ENCODE peak calls at places on chromosomes 7 and 10, in seven cellular contexts. K is SK-N-SH, E is NB4, P is WTC11, U is HepG2, X is K562, R is GM12878. B is an unnamed sample.

GRCh38 chr7:141585592-141586510 is 34.6 kb downstream of the AGK start:
- DNase-seq in K (no peak), E (no peak), P (no peak), U (peak; percentile 85), X (no peak), R (peak; percentile 46), B (no peak)

GRCh38 chr7:128154519-128154918 is 86.6 kb upstream of the LEP start:
- DNase-seq in K (no peak), E (no peak), P (no peak), U (no peak), X (no peak), R (no peak), B (no peak)

GRCh38 chr10:32269343-32270100 is 77.4 kb downstream of the EPC1 start:
- DNase-seq in K (no peak), E (no peak), P (no peak), U (no peak), X (no peak), R (no peak), B (no peak)

GRCh38 chr10:131663411-131663810 is 237.4 kb upstream of the PPP2R2D start:
- DNase-seq in K (no peak), E (no peak), P (no peak), U (no peak), X (no peak), R (no peak), B (no peak)

GRCh38 chr10:110313674-110314073 is 9.0 kb upstream of the SMNDC1 start:
- DNase-seq in K (no peak), E (no peak), P (no peak), U (no peak), X (no peak), R (no peak), B (no peak)

GRCh38 chr10:100509241-100509640 is 10.4 kb downstream of the SEC31B start:
- DNase-seq in K (no peak), E (no peak), P (no peak), U (no peak), X (no peak), R (no peak), B (no peak)

GRCh38 chr10:105538933-105539332 is 897.8 kb downstream of the SORCS3 start:
- DNase-seq in K (no peak), E (no peak), P (peak; percentile 22), U (no peak), X (no peak), R (no peak), B (no peak)

GRCh38 chr7:107162466-107162865 is 6.3 kb upstream of the HBP1 start:
- DNase-seq in K (no peak), E (no peak), P (no peak), U (no peak), X (no peak), R (no peak), B (no peak)

GRCh38 chr10:126908225-126908624 is 3.0 kb downstream of the DOCK1 start:
- DNase-seq in K (no peak), E (no peak), P (no peak), U (no peak), X (no peak), R (no peak), B (no peak)

GRCh38 chr7:72785166-72785955 is 42.6 kb downstream of the TYW1B start:
- DNase-seq in K (no peak), E (no peak), P (no peak), U (no peak), X (no peak), R (no peak), B (no peak)

GRCh38 chr10:110220383-110220782 is 13.0 kb downstream of the MXI1 start:
- DNase-seq in K (no peak), E (no peak), P (no peak), U (no peak), X (no peak), R (no peak), B (no peak)

GRCh38 chr10:72719941-72720592 is 28.1 kb downstream of the MCU start:
- DNase-seq in K (no peak), E (no peak), P (no peak), U (no peak), X (no peak), R (no peak), B (no peak)

DNA sequence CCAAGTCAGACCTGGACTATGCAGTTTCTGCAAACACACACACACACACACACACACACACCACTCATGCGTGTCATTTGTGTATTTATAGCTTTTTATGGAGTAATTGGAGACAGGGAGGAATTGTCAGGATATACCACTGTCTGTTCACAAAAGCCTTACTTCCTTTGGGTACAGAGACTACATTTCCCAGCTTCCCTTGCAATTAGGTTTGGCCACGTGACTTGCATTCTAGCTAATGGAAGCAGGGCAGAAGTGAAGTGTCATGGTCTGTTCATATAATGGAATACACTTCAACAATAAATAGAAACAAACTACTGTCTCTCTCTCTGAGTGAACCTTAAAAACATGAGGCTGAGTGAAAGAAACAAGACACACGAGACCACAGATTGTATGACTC is 53.9 kb upstream of the CPXM2 start:
- DNase-seq in K (no peak), E (peak; percentile 43), P (no peak), U (no peak), X (no peak), R (no peak), B (no peak)
- TF ChIP-seq MAX in K (no peak), E (peak; percentile 77), P (no peak), U (no peak), X (no peak), R (no peak), B (no peak)

GRCh38 chr7:17299477-17299991 is 1.1 kb downstream of the AHR start:
- DNase-seq in K (no peak), E (peak; percentile 57), P (no peak), U (no peak), X (no peak), R (no peak), B (peak; percentile 72)
- TF ChIP-seq MAX in K (no peak), E (no peak), P (no peak), U (no peak), X (no peak), R (no peak), B (no peak)

DNA sequence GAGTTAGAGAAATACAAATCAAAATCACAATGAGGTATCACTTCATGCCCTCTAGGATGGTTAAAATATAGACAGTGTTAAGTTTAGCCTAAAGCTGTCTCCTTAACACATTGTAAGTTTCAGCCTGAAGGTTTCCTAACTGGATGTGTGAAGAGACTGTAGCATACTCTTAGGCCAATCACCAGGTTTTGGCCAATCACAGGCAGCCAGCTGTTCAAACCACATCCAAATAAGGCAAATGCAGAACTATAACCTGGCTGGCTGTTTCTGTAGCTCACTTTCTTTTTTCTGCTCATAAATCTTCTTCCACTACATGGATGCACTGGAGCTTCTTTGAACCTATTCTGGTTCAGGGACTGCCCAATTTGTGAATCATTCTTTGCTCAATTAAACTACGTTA is 19.7 kb downstream of the ESYT2 start:
- DNase-seq in K (no peak), E (peak; percentile 81), P (no peak), U (no peak), X (no peak), R (no peak), B (no peak)
- TF ChIP-seq MAX in K (no peak), E (no peak), P (no peak), U (no peak), X (no peak), R (no peak), B (no peak)

DNA sequence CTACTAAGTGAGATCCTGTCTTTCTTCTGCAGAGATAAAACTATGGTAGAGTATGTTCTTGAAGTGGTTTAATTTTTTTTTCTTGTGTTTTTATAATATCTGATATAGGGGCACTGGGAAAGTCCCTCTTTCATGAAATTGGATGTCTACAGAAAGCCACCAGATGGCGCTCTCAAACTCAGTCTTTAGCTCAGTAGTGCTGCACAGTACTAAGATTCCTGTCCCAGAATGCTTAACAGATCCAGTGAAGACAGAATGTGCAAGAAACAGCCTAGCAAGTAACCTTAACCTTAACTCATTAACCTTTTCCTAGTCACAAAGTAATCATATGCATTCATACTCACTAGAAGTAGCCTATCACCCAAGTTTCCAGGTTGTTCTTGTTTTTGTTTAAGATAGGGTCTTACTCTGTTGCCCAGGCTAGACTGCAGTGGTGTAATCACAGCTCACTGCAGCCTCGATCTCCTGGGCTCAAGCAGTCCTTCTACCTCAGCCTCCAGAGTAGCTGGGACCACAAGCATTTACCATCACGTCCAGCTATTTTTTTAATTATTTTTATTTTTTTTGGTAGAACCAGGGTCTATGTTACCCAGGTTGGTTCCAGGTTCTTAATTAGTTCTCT is 56.7 kb downstream of the IDE start:
- DNase-seq in K (peak; percentile 61), E (peak; percentile 84), P (peak; percentile 54), U (peak; percentile 66), X (peak; percentile 18), R (peak; percentile 38), B (peak; percentile 80)
- TF ChIP-seq MAX in K (no peak), E (no peak), P (no peak), U (no peak), X (no peak), R (no peak), B (no peak)

GRCh38 chr10:79179404-79180309 is 110.9 kb downstream of the ZMIZ1 start:
- DNase-seq in K (peak; percentile 92), E (no peak), P (peak; percentile 56), U (no peak), X (peak; percentile 65), R (no peak), B (peak; percentile 43)

GRCh38 chr10:79181680-79182079 is 112.9 kb downstream of the ZMIZ1 start:
- DNase-seq in K (no peak), E (no peak), P (no peak), U (no peak), X (peak; percentile 31), R (no peak), B (no peak)

GRCh38 chr10:79180619-79181221 is 112.0 kb downstream of the ZMIZ1 start:
- DNase-seq in K (no peak), E (peak; percentile 70), P (no peak), U (no peak), X (peak; percentile 45), R (no peak), B (no peak)

GRCh38 chr10:79182122-79182521 is 113.4 kb downstream of the ZMIZ1 start:
- DNase-seq in K (no peak), E (no peak), P (no peak), U (no peak), X (no peak), R (no peak), B (no peak)

DNA sequence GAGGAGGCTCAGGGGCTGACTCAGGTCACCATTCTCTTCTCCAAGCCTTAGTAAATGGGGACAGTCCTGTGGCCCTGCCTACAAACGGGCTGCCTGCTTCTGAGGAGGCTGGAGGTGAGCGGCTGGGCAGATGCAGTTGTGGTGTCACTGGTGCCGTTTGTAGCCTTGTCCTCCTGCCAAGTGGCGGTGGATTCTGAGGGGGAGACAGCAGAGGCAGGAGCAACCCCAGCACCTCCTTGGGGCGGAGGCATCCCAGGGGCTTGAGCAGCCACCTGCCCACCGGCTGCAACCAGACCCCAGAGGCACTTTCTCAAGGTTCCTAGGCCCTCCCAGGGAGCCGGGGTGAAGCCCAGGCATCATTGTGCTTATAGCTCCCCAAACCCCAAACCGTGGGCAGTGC is 112.5 kb downstream of the ZMIZ1 start:
- DNase-seq in K (no peak), E (no peak), P (no peak), U (no peak), X (no peak), R (no peak), B (no peak)
- TF ChIP-seq MAX in K (no peak), E (no peak), P (no peak), U (no peak), X (no peak), R (no peak), B (no peak)